ENCODE peak calls at places on chromosomes 6 and 20, in seven cellular contexts. One of them, this sample, is unnamed.

GRCh38 chr20:37362821-37363220 is 16.9 kb downstream of the SRC start:
- DNase-seq in hepatocyte: no peak
- DNase-seq in NCI-H2081: no peak
- DNase-seq in NCI-H446: no peak
- DNase-seq in AG04450: no peak
- DNase-seq in activated CD4-positive, alpha-beta T cell treated with anti-CD3 and anti-CD28 coated beads, Interleukin-2, amount 50 U/mL, for 24 hours: no peak
- DNase-seq in EH: no peak
- DNase-seq in this sample: no peak

GRCh38 chr6:111207141-111207858 is 120.0 kb downstream of the SLC16A10 start:
- DNase-seq in activated CD4-positive, alpha-beta T cell treated with anti-CD3 and anti-CD28 coated beads, Interleukin-2, amount 50 U/mL, for 24 hours: no peak
- DNase-seq in hepatocyte: peak
- DNase-seq in NCI-H2081: no peak
- DNase-seq in NCI-H446: no peak
- DNase-seq in EH: no peak
- DNase-seq in AG04450: no peak
- DNase-seq in this sample: no peak

GRCh38 chr20:50191566-50192363 is 1.1 kb downstream of the CEBPB start:
- DNase-seq in hepatocyte: peak
- DNase-seq in EH: peak
- DNase-seq in NCI-H446: peak
- DNase-seq in activated CD4-positive, alpha-beta T cell treated with anti-CD3 and anti-CD28 coated beads, Interleukin-2, amount 50 U/mL, for 24 hours: peak
- DNase-seq in AG04450: no peak
- DNase-seq in NCI-H2081: peak
- DNase-seq in this sample: peak

GRCh38 chr20:991850-992249 is 10.3 kb downstream of the RSPO4 start:
- DNase-seq in NCI-H2081: no peak
- DNase-seq in AG04450: no peak
- DNase-seq in activated CD4-positive, alpha-beta T cell treated with anti-CD3 and anti-CD28 coated beads, Interleukin-2, amount 50 U/mL, for 24 hours: no peak
- DNase-seq in NCI-H446: no peak
- DNase-seq in hepatocyte: no peak
- DNase-seq in EH: no peak
- DNase-seq in this sample: no peak

GRCh38 chr6:136991614-136992013 is 53.2 kb downstream of the IL20RA start:
- DNase-seq in EH: no peak
- DNase-seq in hepatocyte: no peak
- DNase-seq in NCI-H446: no peak
- DNase-seq in AG04450: no peak
- DNase-seq in NCI-H2081: no peak
- DNase-seq in activated CD4-positive, alpha-beta T cell treated with anti-CD3 and anti-CD28 coated beads, Interleukin-2, amount 50 U/mL, for 24 hours: no peak
- DNase-seq in this sample: no peak

GRCh38 chr6:122753688-122754056 is 25.8 kb upstream of the FABP7 start:
- DNase-seq in activated CD4-positive, alpha-beta T cell treated with anti-CD3 and anti-CD28 coated beads, Interleukin-2, amount 50 U/mL, for 24 hours: no peak
- DNase-seq in AG04450: no peak
- DNase-seq in EH: peak
- DNase-seq in NCI-H2081: no peak
- DNase-seq in NCI-H446: no peak
- DNase-seq in hepatocyte: no peak
- DNase-seq in this sample: peak

GRCh38 chr6:71489736-71490135 is 201.1 kb downstream of the OGFRL1 start:
- DNase-seq in NCI-H446: no peak
- DNase-seq in hepatocyte: peak
- DNase-seq in activated CD4-positive, alpha-beta T cell treated with anti-CD3 and anti-CD28 coated beads, Interleukin-2, amount 50 U/mL, for 24 hours: no peak
- DNase-seq in AG04450: peak
- DNase-seq in NCI-H2081: no peak
- DNase-seq in EH: peak
- DNase-seq in this sample: peak

GRCh38 chr6:11296449-11297375 is 64.2 kb upstream of the NEDD9 start:
- DNase-seq in EH: no peak
- DNase-seq in hepatocyte: peak
- DNase-seq in NCI-H446: no peak
- DNase-seq in AG04450: no peak
- DNase-seq in NCI-H2081: no peak
- DNase-seq in activated CD4-positive, alpha-beta T cell treated with anti-CD3 and anti-CD28 coated beads, Interleukin-2, amount 50 U/mL, for 24 hours: no peak
- DNase-seq in this sample: no peak

GRCh38 chr6:21341910-21342309 is 251.6 kb upstream of the SOX4 start:
- DNase-seq in NCI-H2081: no peak
- DNase-seq in hepatocyte: no peak
- DNase-seq in activated CD4-positive, alpha-beta T cell treated with anti-CD3 and anti-CD28 coated beads, Interleukin-2, amount 50 U/mL, for 24 hours: no peak
- DNase-seq in EH: no peak
- DNase-seq in NCI-H446: no peak
- DNase-seq in AG04450: no peak
- DNase-seq in this sample: no peak

GRCh38 chr6:22383016-22383415 is 86.2 kb upstream of the PRL start:
- DNase-seq in activated CD4-positive, alpha-beta T cell treated with anti-CD3 and anti-CD28 coated beads, Interleukin-2, amount 50 U/mL, for 24 hours: no peak
- DNase-seq in hepatocyte: no peak
- DNase-seq in EH: peak
- DNase-seq in NCI-H2081: no peak
- DNase-seq in NCI-H446: no peak
- DNase-seq in AG04450: no peak
- DNase-seq in this sample: no peak

GRCh38 chr6:351867-352289 is 39.7 kb upstream of the IRF4 start:
- DNase-seq in EH: no peak
- DNase-seq in AG04450: no peak
- DNase-seq in hepatocyte: no peak
- DNase-seq in activated CD4-positive, alpha-beta T cell treated with anti-CD3 and anti-CD28 coated beads, Interleukin-2, amount 50 U/mL, for 24 hours: no peak
- DNase-seq in NCI-H446: no peak
- DNase-seq in NCI-H2081: no peak
- DNase-seq in this sample: no peak

GRCh38 chr20:50121858-50122271 is 8.9 kb upstream of the UBE2V1 start:
- DNase-seq in hepatocyte: no peak
- DNase-seq in NCI-H2081: no peak
- DNase-seq in EH: peak
- DNase-seq in activated CD4-positive, alpha-beta T cell treated with anti-CD3 and anti-CD28 coated beads, Interleukin-2, amount 50 U/mL, for 24 hours: no peak
- DNase-seq in AG04450: no peak
- DNase-seq in NCI-H446: no peak
- DNase-seq in this sample: peak

GRCh38 chr6:74925683-74926082 is 280.2 kb downstream of the COL12A1 start:
- DNase-seq in hepatocyte: no peak
- DNase-seq in EH: no peak
- DNase-seq in NCI-H2081: no peak
- DNase-seq in AG04450: no peak
- DNase-seq in activated CD4-positive, alpha-beta T cell treated with anti-CD3 and anti-CD28 coated beads, Interleukin-2, amount 50 U/mL, for 24 hours: no peak
- DNase-seq in NCI-H446: no peak
- DNase-seq in this sample: no peak

GRCh38 chr6:42911171-42912021 is 4.5 kb upstream of the PTCRA start:
- DNase-seq in NCI-H2081: no peak
- DNase-seq in hepatocyte: peak
- DNase-seq in EH: no peak
- DNase-seq in activated CD4-positive, alpha-beta T cell treated with anti-CD3 and anti-CD28 coated beads, Interleukin-2, amount 50 U/mL, for 24 hours: no peak
- DNase-seq in NCI-H446: no peak
- DNase-seq in AG04450: no peak
- DNase-seq in this sample: no peak

GRCh38 chr6:42227173-42227850 is 9.7 kb upstream of the MRPS10 start:
- DNase-seq in EH: no peak
- DNase-seq in activated CD4-positive, alpha-beta T cell treated with anti-CD3 and anti-CD28 coated beads, Interleukin-2, amount 50 U/mL, for 24 hours: no peak
- DNase-seq in AG04450: no peak
- DNase-seq in NCI-H446: no peak
- DNase-seq in hepatocyte: no peak
- DNase-seq in NCI-H2081: no peak
- DNase-seq in this sample: no peak

GRCh38 chr6:82364087-82365010 is 732 bp downstream of the TPBG start:
- DNase-seq in AG04450: no peak
- DNase-seq in NCI-H2081: peak
- DNase-seq in EH: peak
- DNase-seq in activated CD4-positive, alpha-beta T cell treated with anti-CD3 and anti-CD28 coated beads, Interleukin-2, amount 50 U/mL, for 24 hours: no peak
- DNase-seq in hepatocyte: peak
- DNase-seq in NCI-H446: no peak
- DNase-seq in this sample: peak

GRCh38 chr20:24160563-24161355 is 172.2 kb upstream of the GGTLC1 start:
- DNase-seq in EH: peak
- DNase-seq in hepatocyte: peak
- DNase-seq in AG04450: peak
- DNase-seq in NCI-H2081: no peak
- DNase-seq in activated CD4-positive, alpha-beta T cell treated with anti-CD3 and anti-CD28 coated beads, Interleukin-2, amount 50 U/mL, for 24 hours: no peak
- DNase-seq in NCI-H446: peak
- DNase-seq in this sample: peak

GRCh38 chr6:4987427-4987826 is 16.4 kb downstream of the RPP40 start:
- DNase-seq in NCI-H2081: no peak
- DNase-seq in NCI-H446: no peak
- DNase-seq in hepatocyte: no peak
- DNase-seq in EH: no peak
- DNase-seq in AG04450: no peak
- DNase-seq in activated CD4-positive, alpha-beta T cell treated with anti-CD3 and anti-CD28 coated beads, Interleukin-2, amount 50 U/mL, for 24 hours: no peak
- DNase-seq in this sample: no peak

GRCh38 chr6:713351-713750 is 20.4 kb upstream of the EXOC2 start:
- DNase-seq in activated CD4-positive, alpha-beta T cell treated with anti-CD3 and anti-CD28 coated beads, Interleukin-2, amount 50 U/mL, for 24 hours: no peak
- DNase-seq in AG04450: no peak
- DNase-seq in EH: peak
- DNase-seq in hepatocyte: no peak
- DNase-seq in NCI-H446: no peak
- DNase-seq in NCI-H2081: no peak
- DNase-seq in this sample: peak

GRCh38 chr6:23445157-23445710 is 680.8 kb upstream of the NRSN1 start:
- DNase-seq in hepatocyte: no peak
- DNase-seq in EH: peak
- DNase-seq in NCI-H2081: no peak
- DNase-seq in NCI-H446: peak
- DNase-seq in activated CD4-positive, alpha-beta T cell treated with anti-CD3 and anti-CD28 coated beads, Interleukin-2, amount 50 U/mL, for 24 hours: no peak
- DNase-seq in AG04450: no peak
- DNase-seq in this sample: peak

GRCh38 chr6:156789081-156789943 is 12.1 kb downstream of the ARID1B start:
- DNase-seq in EH: no peak
- DNase-seq in NCI-H446: no peak
- DNase-seq in NCI-H2081: no peak
- DNase-seq in activated CD4-positive, alpha-beta T cell treated with anti-CD3 and anti-CD28 coated beads, Interleukin-2, amount 50 U/mL, for 24 hours: no peak
- DNase-seq in AG04450: no peak
- DNase-seq in hepatocyte: no peak
- DNase-seq in this sample: no peak

GRCh38 chr20:33663161-33664084 is 1.3 kb downstream of the C20orf144 start:
- DNase-seq in AG04450: no peak
- DNase-seq in activated CD4-positive, alpha-beta T cell treated with anti-CD3 and anti-CD28 coated beads, Interleukin-2, amount 50 U/mL, for 24 hours: peak
- DNase-seq in NCI-H2081: peak
- DNase-seq in hepatocyte: peak
- DNase-seq in EH: peak
- DNase-seq in NCI-H446: peak
- DNase-seq in this sample: peak

GRCh38 chr6:54595844-54596243 is 250.7 kb upstream of the FAM83B start:
- DNase-seq in hepatocyte: no peak
- DNase-seq in AG04450: peak
- DNase-seq in NCI-H2081: no peak
- DNase-seq in activated CD4-positive, alpha-beta T cell treated with anti-CD3 and anti-CD28 coated beads, Interleukin-2, amount 50 U/mL, for 24 hours: no peak
- DNase-seq in EH: peak
- DNase-seq in NCI-H446: no peak
- DNase-seq in this sample: peak

GRCh38 chr6:75488026-75488425 is 5.6 kb downstream of the FILIP1 start:
- DNase-seq in NCI-H446: no peak
- DNase-seq in EH: peak
- DNase-seq in AG04450: peak
- DNase-seq in NCI-H2081: no peak
- DNase-seq in activated CD4-positive, alpha-beta T cell treated with anti-CD3 and anti-CD28 coated beads, Interleukin-2, amount 50 U/mL, for 24 hours: no peak
- DNase-seq in hepatocyte: peak
- DNase-seq in this sample: peak

GRCh38 chr6:1581120-1581991 is 28.4 kb upstream of the FOXC1 start:
- DNase-seq in activated CD4-positive, alpha-beta T cell treated with anti-CD3 and anti-CD28 coated beads, Interleukin-2, amount 50 U/mL, for 24 hours: no peak
- DNase-seq in EH: no peak
- DNase-seq in NCI-H446: no peak
- DNase-seq in AG04450: no peak
- DNase-seq in hepatocyte: no peak
- DNase-seq in NCI-H2081: no peak
- DNase-seq in this sample: no peak

GRCh38 chr6:136593748-136594490 is 43.7 kb upstream of the MAP7 start:
- DNase-seq in EH: peak
- DNase-seq in AG04450: peak
- DNase-seq in NCI-H446: no peak
- DNase-seq in hepatocyte: peak
- DNase-seq in activated CD4-positive, alpha-beta T cell treated with anti-CD3 and anti-CD28 coated beads, Interleukin-2, amount 50 U/mL, for 24 hours: no peak
- DNase-seq in NCI-H2081: no peak
- DNase-seq in this sample: peak

GRCh38 chr6:108027594-108027993 is 46.9 kb downstream of the OSTM1 start:
- DNase-seq in AG04450: no peak
- DNase-seq in hepatocyte: no peak
- DNase-seq in NCI-H446: no peak
- DNase-seq in NCI-H2081: peak
- DNase-seq in EH: peak
- DNase-seq in activated CD4-positive, alpha-beta T cell treated with anti-CD3 and anti-CD28 coated beads, Interleukin-2, amount 50 U/mL, for 24 hours: no peak
- DNase-seq in this sample: peak

GRCh38 chr20:60465993-60466682 is 507.9 kb downstream of the CDH26 start:
- DNase-seq in NCI-H2081: no peak
- DNase-seq in activated CD4-positive, alpha-beta T cell treated with anti-CD3 and anti-CD28 coated beads, Interleukin-2, amount 50 U/mL, for 24 hours: no peak
- DNase-seq in NCI-H446: no peak
- DNase-seq in EH: no peak
- DNase-seq in hepatocyte: no peak
- DNase-seq in AG04450: no peak
- DNase-seq in this sample: no peak

GRCh38 chr6:169029861-169030260 is 223.8 kb downstream of the THBS2 start:
- DNase-seq in hepatocyte: no peak
- DNase-seq in NCI-H446: no peak
- DNase-seq in AG04450: no peak
- DNase-seq in activated CD4-positive, alpha-beta T cell treated with anti-CD3 and anti-CD28 coated beads, Interleukin-2, amount 50 U/mL, for 24 hours: no peak
- DNase-seq in NCI-H2081: no peak
- DNase-seq in EH: no peak
- DNase-seq in this sample: no peak

GRCh38 chr20:48658198-48658476 is 169.7 kb downstream of the PREX1 start:
- DNase-seq in activated CD4-positive, alpha-beta T cell treated with anti-CD3 and anti-CD28 coated beads, Interleukin-2, amount 50 U/mL, for 24 hours: no peak
- DNase-seq in NCI-H446: no peak
- DNase-seq in NCI-H2081: no peak
- DNase-seq in AG04450: no peak
- DNase-seq in EH: no peak
- DNase-seq in hepatocyte: no peak
- DNase-seq in this sample: no peak

GRCh38 chr20:39829713-39830112 is 859.3 kb downstream of the MAFB start:
- DNase-seq in hepatocyte: no peak
- DNase-seq in activated CD4-positive, alpha-beta T cell treated with anti-CD3 and anti-CD28 coated beads, Interleukin-2, amount 50 U/mL, for 24 hours: no peak
- DNase-seq in NCI-H446: no peak
- DNase-seq in AG04450: no peak
- DNase-seq in NCI-H2081: no peak
- DNase-seq in EH: no peak
- DNase-seq in this sample: no peak

GRCh38 chr6:116239856-116240255 is 14.0 kb downstream of the TSPYL4 start:
- DNase-seq in NCI-H446: no peak
- DNase-seq in EH: no peak
- DNase-seq in NCI-H2081: no peak
- DNase-seq in AG04450: no peak
- DNase-seq in hepatocyte: no peak
- DNase-seq in activated CD4-positive, alpha-beta T cell treated with anti-CD3 and anti-CD28 coated beads, Interleukin-2, amount 50 U/mL, for 24 hours: no peak
- DNase-seq in this sample: no peak

GRCh38 chr6:53327017-53327395 is 21.7 kb downstream of the ELOVL5 start:
- DNase-seq in NCI-H2081: no peak
- DNase-seq in hepatocyte: no peak
- DNase-seq in NCI-H446: no peak
- DNase-seq in AG04450: no peak
- DNase-seq in activated CD4-positive, alpha-beta T cell treated with anti-CD3 and anti-CD28 coated beads, Interleukin-2, amount 50 U/mL, for 24 hours: no peak
- DNase-seq in EH: no peak
- DNase-seq in this sample: peak

GRCh38 chr6:166672146-166672545 is 45.1 kb upstream of the RPS6KA2 start:
- DNase-seq in AG04450: no peak
- DNase-seq in hepatocyte: no peak
- DNase-seq in NCI-H2081: no peak
- DNase-seq in EH: no peak
- DNase-seq in activated CD4-positive, alpha-beta T cell treated with anti-CD3 and anti-CD28 coated beads, Interleukin-2, amount 50 U/mL, for 24 hours: no peak
- DNase-seq in NCI-H446: no peak
- DNase-seq in this sample: no peak